ENCODE peak calls at places on chromosomes 11 and 22, in ten cellular contexts. K is AG04449, F is body of pancreas, E is choroid plexus epithelial cell, A is cardiac fibroblast, B is endothelial cell, G is GM12865, X is type B pancreatic cell, H is fibroblast of lung, V is WTC11. L is an unnamed sample.

GRCh38 chr11:110130642-110131238 is 37.5 kb downstream of the ZC3H12C start:
- DNase-seq in A (peak), K (no peak), E (peak), V (peak), X (no peak), H (peak), B (no peak), F (no peak), G (no peak), L (no peak)

GRCh38 chr11:36091256-36091811 is 147.5 kb downstream of the LDLRAD3 start:
- DNase-seq in F (no peak), H (peak), K (no peak), V (no peak), A (peak), E (peak), X (no peak), G (no peak), B (no peak), L (no peak)

GRCh38 chr22:22823126-22823804 is 64.4 kb upstream of the IGLL5 start:
- DNase-seq in B (no peak), E (no peak), A (no peak), K (no peak), H (no peak), V (no peak), G (peak), X (no peak), F (no peak), L (no peak)

GRCh38 chr11:88414385-88414861 is 76.9 kb upstream of the CTSC start:
- DNase-seq in X (no peak), F (peak), V (no peak), G (no peak), H (peak), K (no peak), E (peak), B (no peak), A (peak), L (peak)

GRCh38 chr22:29184886-29185575 is 20.7 kb upstream of the EMID1 start:
- DNase-seq in X (no peak), V (no peak), H (no peak), K (no peak), F (no peak), G (no peak), B (no peak), E (no peak), A (no peak), L (no peak)

GRCh38 chr11:16365456-16366355 is 9.4 kb upstream of the SOX6 start:
- DNase-seq in A (no peak), E (no peak), V (no peak), K (no peak), B (no peak), H (no peak), X (no peak), G (no peak), F (no peak), L (no peak)

GRCh38 chr11:43504316-43504950 is 145.7 kb downstream of the TTC17 start:
- DNase-seq in B (peak), X (no peak), E (peak), G (peak), F (peak), K (no peak), H (peak), A (peak), V (peak), L (peak)

GRCh38 chr11:2310073-2310785 is 8.4 kb downstream of the TSPAN32 start:
- DNase-seq in H (no peak), F (no peak), G (no peak), V (no peak), A (no peak), K (no peak), B (no peak), E (no peak), X (no peak), L (no peak)

GRCh38 chr22:40679249-40679963 is at the start of gene MCHR1:
- DNase-seq in A (no peak), G (no peak), E (no peak), H (peak), B (peak), K (no peak), V (peak), F (no peak), X (no peak), L (no peak)

GRCh38 chr22:23815781-23816551 is 22.8 kb downstream of the DERL3 start:
- DNase-seq in A (no peak), K (no peak), B (no peak), F (no peak), G (no peak), E (no peak), X (no peak), V (no peak), H (no peak), L (no peak)

GRCh38 chr11:111911563-111912401 is at the start of gene CRYAB:
- DNase-seq in B (no peak), K (peak), X (no peak), H (peak), G (no peak), F (peak), E (peak), A (peak), V (no peak), L (peak)

GRCh38 chr11:38900156-38900679 is 2302.2 kb upstream of the RAG2 start:
- DNase-seq in H (no peak), K (no peak), G (no peak), F (no peak), X (no peak), A (no peak), B (no peak), V (no peak), E (no peak), L (no peak)

GRCh38 chr11:65710424-65710823 is 1.6 kb upstream of the KAT5 start:
- DNase-seq in X (no peak), A (peak), H (no peak), K (no peak), F (no peak), V (no peak), B (no peak), E (no peak), G (no peak), L (no peak)

GRCh38 chr11:106121570-106122320 is 44.3 kb downstream of the AASDHPPT start:
- DNase-seq in K (no peak), H (no peak), F (no peak), A (peak), X (no peak), E (no peak), V (no peak), G (no peak), B (no peak), L (no peak)

GRCh38 chr11:1631066-1631568 is 1.5 kb downstream of the KRTAP5-5 start:
- DNase-seq in V (no peak), X (no peak), G (no peak), K (no peak), H (no peak), B (no peak), F (no peak), A (no peak), E (no peak), L (no peak)

GRCh38 chr11:64090811-64091516 is 55.2 kb downstream of the FLRT1 start:
- DNase-seq in X (no peak), H (no peak), V (peak), A (peak), E (peak), K (no peak), B (no peak), G (no peak), F (no peak), L (peak)

GRCh38 chr22:25829808-25830777 is 88.1 kb downstream of the MYO18B start:
- DNase-seq in B (no peak), A (no peak), E (no peak), V (no peak), F (peak), G (no peak), H (no peak), K (no peak), X (no peak), L (no peak)

GRCh38 chr11:124769804-124770774 is 8.0 kb upstream of the ESAM start:
- DNase-seq in F (no peak), B (no peak), K (no peak), X (no peak), V (no peak), G (no peak), H (peak), E (peak), A (peak), L (peak)

GRCh38 chr11:61067782-61068181 is 34.5 kb upstream of the CD5 start:
- DNase-seq in F (peak), H (no peak), B (no peak), E (no peak), X (peak), V (no peak), A (no peak), G (no peak), K (no peak), L (no peak)

GRCh38 chr22:17043521-17043920 is 35.5 kb upstream of the GAB4 start:
- DNase-seq in A (no peak), B (no peak), K (no peak), H (no peak), F (no peak), E (no peak), G (no peak), V (no peak), X (no peak), L (no peak)

GRCh38 chr11:79503028-79503427 is 62.2 kb upstream of the TENM4 start:
- DNase-seq in E (peak), X (no peak), G (no peak), V (no peak), H (peak), K (no peak), F (no peak), B (no peak), A (no peak), L (no peak)

GRCh38 chr22:46674367-46674781 is 54.2 kb downstream of the GRAMD4 start:
- DNase-seq in G (peak), E (no peak), H (no peak), K (no peak), A (no peak), B (no peak), F (peak), X (no peak), V (no peak), L (no peak)

GRCh38 chr11:8533332-8533731 is 60.7 kb downstream of the STK33 start:
- DNase-seq in E (no peak), B (no peak), A (no peak), G (peak), F (no peak), V (no peak), X (no peak), H (no peak), K (no peak), L (peak)

GRCh38 chr11:31449040-31449439 is 60.4 kb downstream of the IMMP1L start:
- DNase-seq in V (no peak), K (no peak), E (no peak), A (no peak), G (no peak), X (no peak), F (no peak), B (no peak), H (no peak), L (no peak)

GRCh38 chr22:35352214-35353111 is 28.4 kb upstream of the HMOX1 start:
- DNase-seq in H (peak), K (no peak), E (no peak), B (peak), V (peak), X (no peak), G (peak), F (peak), A (peak), L (no peak)

GRCh38 chr11:126413426-126413825 is 57.9 kb downstream of the ST3GAL4 start:
- DNase-seq in V (no peak), E (no peak), B (no peak), A (no peak), X (no peak), H (no peak), K (no peak), G (no peak), F (no peak), L (no peak)

GRCh38 chr11:106495046-106495445 is 417.6 kb downstream of the AASDHPPT start:
- DNase-seq in F (no peak), G (no peak), B (no peak), X (no peak), V (no peak), A (peak), H (peak), K (no peak), E (peak), L (no peak)

GRCh38 chr11:44708063-44708462 is 18.7 kb upstream of the TSPAN18 start:
- DNase-seq in H (no peak), F (no peak), A (peak), E (peak), K (no peak), B (no peak), V (no peak), X (no peak), G (no peak), L (no peak)

GRCh38 chr11:106552694-106553203 is 465.5 kb downstream of the GUCY1A2 start:
- DNase-seq in G (no peak), K (no peak), A (no peak), H (no peak), F (no peak), V (peak), X (no peak), B (no peak), E (no peak), L (no peak)

GRCh38 chr11:65867284-65868071 is 5.1 kb downstream of the EFEMP2 start:
- DNase-seq in E (peak), X (no peak), F (no peak), B (no peak), K (no peak), G (no peak), H (no peak), A (no peak), V (peak), L (no peak)

GRCh38 chr22:27748355-27749168 is 53.0 kb downstream of the MN1 start:
- DNase-seq in K (no peak), A (peak), B (no peak), V (peak), E (peak), X (no peak), G (no peak), H (peak), F (peak), L (peak)

GRCh38 chr11:1937616-1938342 is 9.4 kb upstream of the MRPL23 start:
- DNase-seq in F (no peak), B (peak), V (peak), X (peak), G (no peak), E (no peak), K (no peak), A (no peak), H (no peak), L (no peak)

GRCh38 chr11:78720281-78720989 is 145.8 kb upstream of the NARS2 start:
- DNase-seq in V (no peak), X (no peak), H (no peak), A (no peak), B (no peak), F (no peak), K (no peak), E (no peak), G (no peak), L (no peak)

GRCh38 chr22:31734512-31734911 is 15.4 kb downstream of the PRR14L start:
- DNase-seq in A (peak), B (no peak), G (no peak), E (peak), X (no peak), H (peak), F (no peak), K (peak), V (no peak), L (peak)

GRCh38 chr22:28438183-28438778 is 241.4 kb downstream of the TTC28 start:
- DNase-seq in H (no peak), X (no peak), E (no peak), A (no peak), K (no peak), G (no peak), V (no peak), B (no peak), F (no peak), L (no peak)

GRCh38 chr11:128759597-128759996 is 65.7 kb downstream of the FLI1 start:
- DNase-seq in A (peak), G (no peak), B (no peak), V (no peak), H (peak), F (no peak), E (peak), K (peak), X (no peak), L (no peak)

GRCh38 chr11:128756469-128756868 is 62.6 kb downstream of the FLI1 start:
- DNase-seq in A (no peak), H (no peak), F (no peak), G (no peak), V (no peak), B (no peak), X (no peak), K (no peak), E (no peak), L (no peak)

GRCh38 chr11:128757886-128758612 is 64.2 kb downstream of the FLI1 start:
- DNase-seq in X (no peak), H (no peak), F (no peak), B (no peak), V (no peak), A (no peak), E (no peak), G (peak), K (no peak), L (no peak)

GRCh38 chr11:128759168-128759567 is 65.3 kb downstream of the FLI1 start:
- DNase-seq in E (no peak), V (no peak), H (no peak), K (no peak), F (no peak), A (no peak), B (no peak), G (no peak), X (no peak), L (no peak)

GRCh38 chr11:128757235-128757711 is 63.4 kb downstream of the FLI1 start:
- DNase-seq in H (peak), A (peak), V (peak), E (peak), B (no peak), F (no peak), G (peak), K (no peak), X (no peak), L (peak)
- TF ChIP-seq CTCF in H (no peak), A (peak), V (no peak), E (peak), B (no peak), F (no peak), G (peak), K (no peak), X (peak), L (no peak)

DNA sequence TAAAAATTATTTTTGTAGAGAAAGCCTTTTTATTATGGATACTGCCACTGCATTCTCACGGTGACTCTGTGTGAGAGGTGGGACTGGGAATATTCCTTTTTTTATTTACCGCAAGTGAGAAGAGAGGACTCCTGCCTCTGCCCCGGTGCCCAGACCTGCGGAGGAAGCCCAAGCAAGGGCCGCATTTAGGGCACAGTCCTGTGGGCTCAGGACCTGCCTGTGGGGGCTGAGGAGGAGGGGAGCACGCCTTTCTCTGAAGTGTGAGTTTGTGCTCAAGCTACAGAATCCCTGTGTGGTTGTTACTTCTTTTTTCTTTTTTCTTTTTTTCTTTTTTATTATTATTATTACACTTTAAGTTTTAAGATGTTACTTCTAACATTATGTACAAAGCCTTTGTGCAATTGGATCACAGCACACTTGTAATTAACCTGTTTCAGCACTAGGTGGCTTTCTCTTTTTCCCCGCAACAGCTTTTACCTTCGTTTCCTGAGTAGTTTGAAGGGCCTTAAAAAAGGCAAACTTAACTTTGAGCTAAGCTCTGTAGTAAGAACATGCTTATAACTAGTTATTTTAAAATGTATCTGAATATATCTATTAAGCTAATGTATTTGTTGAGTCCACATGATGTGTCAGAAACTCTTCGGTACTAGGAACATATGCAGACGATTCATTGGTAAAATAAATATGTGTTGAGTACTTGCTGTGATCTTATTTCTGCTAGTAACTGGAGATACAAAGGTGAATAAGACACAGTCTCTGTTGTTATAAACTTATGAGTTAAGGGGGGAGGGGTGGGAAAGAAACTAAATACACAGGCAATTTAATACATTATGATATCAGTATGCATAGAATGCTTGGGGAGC is 18.3 kb downstream of the AMOTL1 start:
- DNase-seq in F (no peak), A (peak), G (peak), X (no peak), K (no peak), H (no peak), E (peak), B (no peak), V (peak), L (peak)
- TF ChIP-seq CTCF in F (peak), A (peak), G (peak), X (peak), K (peak), H (peak), E (peak), B (peak), V (peak), L (peak)

GRCh38 chr11:70931430-70931829 is 320.9 kb downstream of the SHANK2 start:
- DNase-seq in F (no peak), A (no peak), B (no peak), G (no peak), K (no peak), V (no peak), H (no peak), E (no peak), X (no peak), L (no peak)

GRCh38 chr11:70926543-70926942 is 325.8 kb downstream of the SHANK2 start:
- DNase-seq in V (no peak), E (no peak), X (no peak), B (no peak), A (no peak), H (no peak), K (no peak), F (no peak), G (no peak), L (no peak)

GRCh38 chr11:70925238-70925637 is 327.1 kb downstream of the SHANK2 start:
- DNase-seq in F (no peak), V (no peak), K (no peak), B (no peak), A (no peak), X (no peak), E (no peak), H (no peak), G (no peak), L (no peak)

GRCh38 chr11:70930215-70930614 is 322.2 kb downstream of the SHANK2 start:
- DNase-seq in K (no peak), G (no peak), V (no peak), F (no peak), B (no peak), H (no peak), X (no peak), E (no peak), A (no peak), L (no peak)

GRCh38 chr11:70928854-70929598 is 323.4 kb downstream of the SHANK2 start:
- DNase-seq in V (no peak), X (no peak), F (no peak), K (no peak), A (no peak), B (no peak), G (no peak), H (no peak), E (no peak), L (no peak)
- TF ChIP-seq CTCF in V (no peak), X (no peak), F (no peak), K (no peak), A (no peak), B (no peak), G (no peak), H (no peak), E (no peak), L (no peak)

DNA sequence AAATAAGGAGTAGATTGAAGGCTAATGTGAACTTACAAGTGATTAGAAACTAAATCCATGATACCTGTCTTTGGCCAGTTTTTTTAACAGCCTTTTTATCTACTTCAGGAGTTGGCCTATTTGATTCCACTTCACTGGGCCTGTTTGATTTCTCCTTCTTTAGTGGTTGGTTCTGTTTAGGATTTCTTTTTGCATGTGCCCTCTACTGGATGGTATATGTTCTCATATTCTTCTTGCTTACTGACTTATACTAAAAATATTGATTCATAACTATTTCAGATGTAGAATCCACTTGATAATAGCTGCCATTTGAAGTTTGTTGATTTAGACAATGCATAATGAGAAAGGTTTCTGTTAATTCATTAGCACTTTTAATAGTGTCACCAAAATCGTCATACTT is 53.9 kb downstream of the USP47 start:
- DNase-seq in G (no peak), H (no peak), X (no peak), F (no peak), A (peak), V (no peak), B (no peak), K (no peak), E (peak), L (no peak)
- TF ChIP-seq CTCF in G (no peak), H (no peak), X (no peak), F (no peak), A (no peak), V (no peak), B (no peak), K (no peak), E (peak), L (peak)

L was measured in MCF 10A.